ENCODE peak calls at places on chromosomes 3 and 15, in seven cellular contexts. One of them, this sample, is unnamed. For H3K27me3 and H3K9me3, the result is how much of the 10 kb centered on the place peaks cover.

GRCh38 chr3:85760342-85760741 is 801.6 kb downstream of the CADM2 start:
- DNase-seq in fibroblast of lung: peak
- DNase-seq in suprapubic skin: no peak
- DNase-seq in cardiac muscle cell: no peak
- DNase-seq in IMR-90: no peak
- DNase-seq in small intestine: no peak
- DNase-seq in CD8-positive, alpha-beta T cell: no peak
- DNase-seq in this sample: no peak

GRCh38 chr3:71229905-71230657 is 353.4 kb downstream of the FOXP1 start:
- DNase-seq in fibroblast of lung: no peak
- DNase-seq in small intestine: no peak
- DNase-seq in IMR-90: no peak
- DNase-seq in CD8-positive, alpha-beta T cell: no peak
- DNase-seq in cardiac muscle cell: no peak
- DNase-seq in suprapubic skin: no peak
- DNase-seq in this sample: no peak

GRCh38 chr3:41697702-41698101 is 264.2 kb downstream of the ULK4 start:
- DNase-seq in suprapubic skin: no peak
- DNase-seq in IMR-90: peak
- DNase-seq in small intestine: no peak
- DNase-seq in cardiac muscle cell: no peak
- DNase-seq in CD8-positive, alpha-beta T cell: no peak
- DNase-seq in fibroblast of lung: no peak
- DNase-seq in this sample: no peak

GRCh38 chr3:45688194-45688881 is 858 bp upstream of the SACM1L start:
- DNase-seq in IMR-90: peak
- DNase-seq in small intestine: peak
- DNase-seq in CD8-positive, alpha-beta T cell: peak
- DNase-seq in cardiac muscle cell: peak
- DNase-seq in suprapubic skin: no peak
- DNase-seq in fibroblast of lung: peak
- DNase-seq in this sample: no peak

GRCh38 chr15:95604634-95605036 is 725.9 kb upstream of the NR2F2 start:
- DNase-seq in suprapubic skin: no peak
- DNase-seq in cardiac muscle cell: peak
- DNase-seq in fibroblast of lung: peak
- DNase-seq in IMR-90: peak
- DNase-seq in small intestine: no peak
- DNase-seq in CD8-positive, alpha-beta T cell: no peak
- DNase-seq in this sample: no peak

GRCh38 chr3:46498916-46499519 is 1.2 kb downstream of the RTP3 start:
- DNase-seq in small intestine: no peak
- DNase-seq in fibroblast of lung: no peak
- DNase-seq in cardiac muscle cell: no peak
- DNase-seq in suprapubic skin: no peak
- DNase-seq in IMR-90: no peak
- DNase-seq in CD8-positive, alpha-beta T cell: no peak
- DNase-seq in this sample: no peak

GRCh38 chr15:60137711-60138396 is 133.7 kb downstream of the FOXB1 start:
- DNase-seq in fibroblast of lung: peak
- DNase-seq in suprapubic skin: no peak
- DNase-seq in IMR-90: no peak
- DNase-seq in cardiac muscle cell: peak
- DNase-seq in small intestine: no peak
- DNase-seq in CD8-positive, alpha-beta T cell: no peak
- DNase-seq in this sample: no peak

GRCh38 chr3:5442106-5442785 is 254.7 kb downstream of the EDEM1 start:
- DNase-seq in small intestine: no peak
- DNase-seq in fibroblast of lung: no peak
- DNase-seq in CD8-positive, alpha-beta T cell: no peak
- DNase-seq in suprapubic skin: no peak
- DNase-seq in cardiac muscle cell: no peak
- DNase-seq in IMR-90: no peak
- DNase-seq in this sample: no peak

GRCh38 chr3:138936763-138937689 is 9.9 kb downstream of the FOXL2 start:
- DNase-seq in fibroblast of lung: no peak
- DNase-seq in CD8-positive, alpha-beta T cell: no peak
- DNase-seq in small intestine: no peak
- DNase-seq in suprapubic skin: no peak
- DNase-seq in cardiac muscle cell: no peak
- DNase-seq in IMR-90: no peak
- DNase-seq in this sample: no peak
- H3K27me3 ChIP-seq in fibroblast of lung: half or more
- H3K27me3 ChIP-seq in CD8-positive, alpha-beta T cell: under half
- H3K27me3 ChIP-seq in small intestine: under half
- H3K27me3 ChIP-seq in suprapubic skin: half or more
- H3K27me3 ChIP-seq in cardiac muscle cell: half or more
- H3K27me3 ChIP-seq in IMR-90: half or more
- H3K27me3 ChIP-seq in this sample: under half

DNA sequence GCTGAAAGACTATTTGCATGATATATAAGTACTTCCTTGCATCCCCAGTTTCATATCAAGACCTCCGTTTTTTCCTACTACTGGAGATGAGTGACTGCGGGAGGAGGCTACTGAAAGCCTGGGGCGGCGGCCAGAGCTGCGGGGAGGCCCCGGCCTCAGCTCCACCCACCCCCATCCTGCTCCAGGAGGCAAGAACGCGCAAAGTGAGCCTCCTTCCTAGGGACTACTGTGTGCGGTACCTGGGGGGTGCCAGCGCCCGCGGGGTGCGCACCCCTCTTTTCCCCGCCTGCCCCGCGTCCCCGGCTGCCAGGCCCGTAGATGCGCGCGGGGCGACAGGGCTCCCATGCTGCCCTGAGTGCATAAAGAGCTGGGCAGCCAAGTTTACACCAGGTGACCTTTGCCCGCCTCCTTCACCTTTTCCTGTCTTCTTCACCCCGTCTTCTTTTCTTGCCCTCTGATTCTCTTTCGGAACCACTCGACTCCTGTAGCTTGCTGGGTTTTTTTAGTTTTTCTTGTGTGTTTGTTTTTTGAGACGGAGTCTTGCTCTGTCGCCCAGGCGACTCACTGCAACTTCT is 2.5 kb upstream of the USF3 start:
- DNase-seq in cardiac muscle cell: peak
- DNase-seq in CD8-positive, alpha-beta T cell: peak
- DNase-seq in small intestine: peak
- DNase-seq in IMR-90: peak
- DNase-seq in suprapubic skin: no peak
- DNase-seq in fibroblast of lung: peak
- DNase-seq in this sample: no peak
- H3K27ac ChIP-seq in cardiac muscle cell: no peak
- H3K27ac ChIP-seq in CD8-positive, alpha-beta T cell: no peak
- H3K27ac ChIP-seq in small intestine: no peak
- H3K27ac ChIP-seq in IMR-90: no peak
- H3K27ac ChIP-seq in suprapubic skin: peak
- H3K27ac ChIP-seq in fibroblast of lung: no peak
- H3K27ac ChIP-seq in this sample: no peak

GRCh38 chr3:57000012-57000411 is 60.5 kb upstream of the SPATA12 start:
- DNase-seq in IMR-90: no peak
- DNase-seq in fibroblast of lung: no peak
- DNase-seq in CD8-positive, alpha-beta T cell: no peak
- DNase-seq in small intestine: no peak
- DNase-seq in suprapubic skin: no peak
- DNase-seq in cardiac muscle cell: no peak
- DNase-seq in this sample: no peak
- H3K9me3 ChIP-seq in IMR-90: under half
- H3K9me3 ChIP-seq in fibroblast of lung: under half
- H3K9me3 ChIP-seq in CD8-positive, alpha-beta T cell: under half
- H3K9me3 ChIP-seq in small intestine: under half
- H3K9me3 ChIP-seq in suprapubic skin: under half
- H3K9me3 ChIP-seq in cardiac muscle cell: under half
- H3K9me3 ChIP-seq in this sample: under half

DNA sequence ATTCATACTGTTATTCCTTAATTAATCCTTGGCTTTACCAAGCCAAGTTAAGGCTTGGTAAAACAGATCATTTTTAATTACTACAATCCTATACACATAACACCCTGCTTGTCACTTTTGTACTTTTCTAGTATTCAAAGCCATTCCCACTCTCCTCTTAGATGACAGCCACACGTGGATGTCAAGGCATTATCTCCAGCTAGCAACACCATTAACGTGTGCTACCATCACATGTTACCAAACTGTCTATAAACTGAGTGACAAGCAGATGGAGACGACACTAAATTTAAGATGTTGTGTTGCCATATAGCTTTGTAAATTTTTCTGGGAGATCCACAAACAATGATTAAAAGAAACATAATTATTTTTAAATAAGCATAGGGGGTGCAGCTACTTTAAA is 103.7 kb downstream of the UACA start:
- DNase-seq in IMR-90: no peak
- DNase-seq in cardiac muscle cell: no peak
- DNase-seq in small intestine: no peak
- DNase-seq in CD8-positive, alpha-beta T cell: no peak
- DNase-seq in fibroblast of lung: no peak
- DNase-seq in suprapubic skin: no peak
- DNase-seq in this sample: no peak
- H3K27me3 ChIP-seq in IMR-90: under half
- H3K27me3 ChIP-seq in cardiac muscle cell: under half
- H3K27me3 ChIP-seq in small intestine: under half
- H3K27me3 ChIP-seq in CD8-positive, alpha-beta T cell: under half
- H3K27me3 ChIP-seq in fibroblast of lung: under half
- H3K27me3 ChIP-seq in suprapubic skin: under half
- H3K27me3 ChIP-seq in this sample: under half

DNA sequence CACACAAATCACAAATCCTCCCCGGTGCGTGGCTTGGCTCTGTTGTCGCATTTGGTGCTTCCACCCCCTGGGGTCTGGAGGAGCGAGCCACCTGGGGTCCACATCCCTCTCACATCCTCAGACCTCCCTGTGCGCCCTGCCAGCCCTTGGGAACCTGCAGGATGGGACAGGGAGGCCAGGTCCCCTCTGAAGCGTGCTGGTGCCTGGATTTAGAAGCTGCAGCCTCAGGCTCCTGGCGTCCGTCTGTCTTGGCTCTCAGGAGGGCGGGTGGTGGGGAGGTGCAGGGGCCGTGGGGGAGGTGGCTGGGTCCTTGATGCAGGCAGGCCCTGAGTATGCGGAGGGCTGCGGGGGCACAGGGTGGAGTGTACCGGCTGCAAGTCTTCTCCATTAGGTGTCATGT is 38.4 kb downstream of the RGMA start:
- DNase-seq in IMR-90: no peak
- DNase-seq in suprapubic skin: peak
- DNase-seq in fibroblast of lung: no peak
- DNase-seq in small intestine: no peak
- DNase-seq in CD8-positive, alpha-beta T cell: no peak
- DNase-seq in cardiac muscle cell: no peak
- DNase-seq in this sample: no peak
- H3K27ac ChIP-seq in IMR-90: no peak
- H3K27ac ChIP-seq in suprapubic skin: no peak
- H3K27ac ChIP-seq in fibroblast of lung: no peak
- H3K27ac ChIP-seq in small intestine: no peak
- H3K27ac ChIP-seq in CD8-positive, alpha-beta T cell: no peak
- H3K27ac ChIP-seq in cardiac muscle cell: no peak
- H3K27ac ChIP-seq in this sample: no peak

DNA sequence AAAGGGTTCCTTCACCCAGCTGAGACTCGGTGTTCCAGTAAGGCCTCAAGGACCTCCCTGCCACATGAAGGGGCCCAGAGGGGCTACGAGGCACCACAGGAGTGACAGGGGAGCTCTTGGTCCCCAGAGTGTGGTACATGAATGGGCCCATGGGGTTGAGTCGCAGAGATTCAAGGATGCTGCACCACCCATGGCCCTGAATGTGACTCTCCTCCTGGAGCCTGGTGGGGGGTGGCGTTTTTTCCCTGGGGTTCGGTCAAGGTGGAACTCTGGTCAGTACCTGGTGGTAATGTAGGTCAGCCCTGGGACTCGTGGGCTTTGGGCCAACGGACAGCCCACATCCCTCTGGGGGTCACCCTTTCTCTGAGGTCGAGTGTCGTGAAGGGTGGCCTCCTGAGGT is 204.0 kb downstream of the UBE3A start:
- DNase-seq in fibroblast of lung: no peak
- DNase-seq in IMR-90: no peak
- DNase-seq in suprapubic skin: no peak
- DNase-seq in cardiac muscle cell: no peak
- DNase-seq in CD8-positive, alpha-beta T cell: no peak
- DNase-seq in small intestine: no peak
- DNase-seq in this sample: no peak
- H3K9me3 ChIP-seq in fibroblast of lung: under half
- H3K9me3 ChIP-seq in IMR-90: half or more
- H3K9me3 ChIP-seq in suprapubic skin: under half
- H3K9me3 ChIP-seq in cardiac muscle cell: under half
- H3K9me3 ChIP-seq in CD8-positive, alpha-beta T cell: under half
- H3K9me3 ChIP-seq in small intestine: under half
- H3K9me3 ChIP-seq in this sample: under half

GRCh38 chr3:169666501-169667379 is 3.2 kb upstream of the MECOM start:
- DNase-seq in small intestine: no peak
- DNase-seq in CD8-positive, alpha-beta T cell: no peak
- DNase-seq in suprapubic skin: no peak
- DNase-seq in fibroblast of lung: no peak
- DNase-seq in IMR-90: no peak
- DNase-seq in cardiac muscle cell: no peak
- DNase-seq in this sample: no peak
- H3K27me3 ChIP-seq in small intestine: under half
- H3K27me3 ChIP-seq in CD8-positive, alpha-beta T cell: half or more
- H3K27me3 ChIP-seq in suprapubic skin: half or more
- H3K27me3 ChIP-seq in fibroblast of lung: under half
- H3K27me3 ChIP-seq in IMR-90: under half
- H3K27me3 ChIP-seq in cardiac muscle cell: half or more
- H3K27me3 ChIP-seq in this sample: under half

This sample was measured in thoracic aorta.